ENCODE peak calls at places on chromosomes 1 and 21, in five cellular contexts. U, F, N, R and Q are unnamed samples.

GRCh38 chr1:8025061-8025670 is 943 bp downstream of the ERRFI1 start:
- DNase-seq in U (no peak), F (no peak), N (no peak), R (peak), Q (no peak)

GRCh38 chr1:41807390-41807789 is 111.3 kb downstream of the HIVEP3 start:
- DNase-seq in U (no peak), F (no peak), N (no peak), R (no peak), Q (no peak)

GRCh38 chr21:32457360-32457840 is 44.9 kb downstream of the EVA1C start:
- DNase-seq in U (no peak), F (no peak), N (no peak), R (peak), Q (peak)

GRCh38 chr1:167675440-167675839 is 45.4 kb downstream of the RCSD1 start:
- DNase-seq in U (no peak), F (no peak), N (no peak), R (no peak), Q (no peak)

GRCh38 chr1:48109390-48110009 is 112.3 kb upstream of the TRABD2B start:
- DNase-seq in U (no peak), F (no peak), N (peak), R (peak), Q (peak)

GRCh38 chr1:229003233-229004031 is 267.5 kb upstream of the RAB4A start:
- DNase-seq in U (no peak), F (no peak), N (no peak), R (peak), Q (no peak)

GRCh38 chr1:12600880-12601633 is 17.0 kb downstream of the DHRS3 start:
- DNase-seq in U (peak), F (peak), N (no peak), R (no peak), Q (no peak)

GRCh38 chr1:50419192-50419906 is 3.9 kb downstream of the DMRTA2 start:
- DNase-seq in U (no peak), F (no peak), N (peak), R (no peak), Q (no peak)

GRCh38 chr1:115524211-115524610 is 117.6 kb upstream of the VANGL1 start:
- DNase-seq in U (no peak), F (no peak), N (no peak), R (no peak), Q (no peak)

GRCh38 chr1:93080424-93080823 is 1.3 kb downstream of the MTF2 start:
- DNase-seq in U (no peak), F (peak), N (no peak), R (peak), Q (peak)

GRCh38 chr1:185244015-185244747 is 72.9 kb downstream of the IVNS1ABP start:
- DNase-seq in U (peak), F (no peak), N (no peak), R (peak), Q (no peak)

GRCh38 chr1:94633051-94633450 is 91.5 kb upstream of the F3 start:
- DNase-seq in U (no peak), F (no peak), N (no peak), R (peak), Q (no peak)

GRCh38 chr1:244796719-244797406 is 38.6 kb upstream of the COX20 start:
- DNase-seq in U (peak), F (peak), N (peak), R (peak), Q (peak)

GRCh38 chr1:220564216-220564615 is 36.3 kb downstream of the MARK1 start:
- DNase-seq in U (no peak), F (no peak), N (no peak), R (no peak), Q (no peak)